ENCODE peak calls at places on chromosomes 13 and 19, in four cellular contexts. R is esophagus squamous epithelium; K is ascending aorta; G is activated CD4-positive, alpha-beta T cell treated with anti-CD3 and anti-CD28 coated beads, Interleukin-2, amount 50 U/mL, for 24 hours. I is an unnamed sample.

GRCh38 chr13:32407854-32408253 is 20.1 kb downstream of the N4BP2L1 start:
- DNase-seq in R (no peak), K (no peak), G (no peak), I (no peak)

GRCh38 chr19:42038675-42039074 is 31.3 kb downstream of the GRIK5 start:
- DNase-seq in R (no peak), K (no peak), G (no peak), I (peak)

GRCh38 chr19:19538767-19539166 is 702 bp downstream of the CILP2 start:
- DNase-seq in R (no peak), K (no peak), G (no peak), I (no peak)

GRCh38 chr19:1780272-1780957 is 27.1 kb downstream of the ONECUT3 start:
- DNase-seq in R (no peak), K (no peak), G (no peak), I (no peak)

GRCh38 chr13:66537417-66537816 is 692.7 kb downstream of the PCDH9 start:
- DNase-seq in R (no peak), K (no peak), G (no peak), I (no peak)

GRCh38 chr19:42248270-42249148 is 6.1 kb upstream of the GSK3A start:
- DNase-seq in R (no peak), K (no peak), G (no peak), I (no peak)

GRCh38 chr19:1608414-1609391 is 3.4 kb upstream of the UQCR11 start:
- DNase-seq in R (no peak), K (no peak), G (peak), I (no peak)

GRCh38 chr13:29583073-29583785 is 12.3 kb downstream of the SLC7A1 start:
- DNase-seq in R (no peak), K (no peak), G (no peak), I (no peak)

GRCh38 chr19:17205237-17206140 is 9.7 kb upstream of the USE1 start:
- DNase-seq in R (no peak), K (no peak), G (no peak), I (no peak)

GRCh38 chr19:18428837-18429674 is 8.9 kb downstream of the ISYNA1 start:
- DNase-seq in R (no peak), K (peak), G (peak), I (peak)

GRCh38 chr19:33464733-33465115 is 56.9 kb downstream of the PEPD start:
- DNase-seq in R (no peak), K (peak), G (no peak), I (peak)

GRCh38 chr13:92164822-92165221 is 766.4 kb downstream of the GPC5 start:
- DNase-seq in R (no peak), K (no peak), G (no peak), I (no peak)

GRCh38 chr19:40503300-40503699 is 36.5 kb downstream of the SPTBN4 start:
- DNase-seq in R (no peak), K (no peak), G (no peak), I (no peak)

GRCh38 chr19:47489072-47489914 is 5.3 kb upstream of the KPTN start:
- DNase-seq in R (no peak), K (no peak), G (no peak), I (no peak)

GRCh38 chr19:55545443-55545842 is at the start of gene SBK3:
- DNase-seq in R (no peak), K (no peak), G (no peak), I (no peak)

GRCh38 chr19:49151339-49152217 is 3.6 kb downstream of the HRC start:
- DNase-seq in R (no peak), K (peak), G (no peak), I (no peak)

GRCh38 chr19:3336680-3337523 is 29.5 kb upstream of the NFIC start:
- DNase-seq in R (no peak), K (peak), G (no peak), I (peak)

GRCh38 chr19:543912-544608 is at the start of gene GZMM:
- DNase-seq in R (no peak), K (no peak), G (peak), I (no peak)

GRCh38 chr13:33401238-33401637 is 115.7 kb upstream of the STARD13 start:
- DNase-seq in R (no peak), K (no peak), G (no peak), I (no peak)

GRCh38 chr19:45419396-45419795 is 4.3 kb downstream of the ERCC1 start:
- DNase-seq in R (no peak), K (no peak), G (no peak), I (no peak)

GRCh38 chr19:55228403-55229031 is at the start of gene TMEM86B:
- DNase-seq in R (no peak), K (no peak), G (no peak), I (no peak)

GRCh38 chr13:68110178-68110768 is 880.1 kb upstream of the PCDH9 start:
- DNase-seq in R (no peak), K (no peak), G (no peak), I (no peak)

GRCh38 chr13:75792526-75793187 is 156.5 kb downstream of the LMO7 start:
- DNase-seq in R (no peak), K (no peak), G (no peak), I (no peak)

GRCh38 chr19:55650602-55651230 is 2.7 kb downstream of the CCDC106 start:
- DNase-seq in R (no peak), K (no peak), G (no peak), I (no peak)

GRCh38 chr19:41872384-41872774 is 4.7 kb upstream of the CD79A start:
- DNase-seq in R (no peak), K (no peak), G (no peak), I (no peak)

GRCh38 chr19:21474671-21475181 is 30.7 kb upstream of the ZNF429 start:
- DNase-seq in R (no peak), K (peak), G (peak), I (peak)

GRCh38 chr13:84896128-84896527 is 903.1 kb downstream of the SLITRK6 start:
- DNase-seq in R (no peak), K (no peak), G (peak), I (no peak)

GRCh38 chr13:97401421-97401820 is 32.5 kb upstream of the RAP2A start:
- DNase-seq in R (no peak), K (no peak), G (no peak), I (no peak)

GRCh38 chr13:107271226-107271625 is 703.3 kb upstream of the ARGLU1 start:
- DNase-seq in R (no peak), K (no peak), G (no peak), I (no peak)

I was measured in cardiac septum.